ENCODE peak calls at places on chromosome 10, in seven cellular contexts. S, O, V, R, T, X and J are unnamed samples.

GRCh38 chr10:23081891-23082290 is 13.5 kb upstream of the MSRB2 start:
- DNase-seq in S (peak), O (peak), V (no peak), R (no peak), T (no peak), X (no peak), J (peak)

GRCh38 chr10:43336641-43337318 is 34.7 kb upstream of the FXYD4 start:
- DNase-seq in S (no peak), O (no peak), V (no peak), R (no peak), T (no peak), X (no peak), J (peak)

GRCh38 chr10:14405076-14406065 is 74.6 kb upstream of the FRMD4A start:
- DNase-seq in S (peak), O (no peak), V (no peak), R (no peak), T (peak), X (no peak), J (peak)

GRCh38 chr10:74194999-74195398 is 44.0 kb downstream of the ADK start:
- DNase-seq in S (peak), O (no peak), V (no peak), R (no peak), T (no peak), X (no peak), J (no peak)

GRCh38 chr10:22606164-22606614 is 108.2 kb downstream of the PIP4K2A start:
- DNase-seq in S (peak), O (no peak), V (no peak), R (no peak), T (peak), X (no peak), J (peak)

GRCh38 chr10:69569144-69569934 is 3.9 kb downstream of the NEUROG3 start:
- DNase-seq in S (no peak), O (no peak), V (no peak), R (no peak), T (no peak), X (peak), J (no peak)

GRCh38 chr10:23158370-23158769 is 33.7 kb upstream of the PTF1A start:
- DNase-seq in S (peak), O (peak), V (peak), R (peak), T (peak), X (peak), J (peak)

GRCh38 chr10:69224862-69225657 is 4.9 kb downstream of the HKDC1 start:
- DNase-seq in S (no peak), O (no peak), V (no peak), R (no peak), T (no peak), X (no peak), J (no peak)

GRCh38 chr10:30587522-30588031 is 42.0 kb downstream of the LYZL2 start:
- DNase-seq in S (no peak), O (peak), V (peak), R (no peak), T (no peak), X (peak), J (peak)

GRCh38 chr10:34213193-34213804 is 601.8 kb downstream of the PARD3 start:
- DNase-seq in S (no peak), O (peak), V (no peak), R (no peak), T (no peak), X (no peak), J (no peak)

GRCh38 chr10:11082551-11082950 is 64.9 kb downstream of the CELF2 start:
- DNase-seq in S (peak), O (no peak), V (no peak), R (no peak), T (no peak), X (no peak), J (no peak)
- H4K8ac ChIP-seq in S (no peak), O (no peak), V (no peak), R (no peak), T (no peak), X (no peak), J (no peak)

DNA sequence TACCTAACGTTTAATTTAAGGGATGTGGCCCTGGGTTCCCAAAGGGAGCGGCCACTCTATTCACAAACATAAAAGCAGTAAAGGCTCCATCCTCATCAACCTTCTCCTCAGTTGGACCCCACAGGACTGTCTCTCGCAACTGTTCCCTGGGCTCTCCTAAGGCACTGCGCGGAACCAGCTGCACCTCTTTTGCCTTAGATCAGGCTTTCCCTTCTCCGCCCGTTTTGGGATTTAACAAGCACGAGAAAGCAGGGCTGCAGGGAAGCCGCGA is 664 bp upstream of the GTPBP4 start:
- DNase-seq in S (peak), O (peak), V (peak), R (no peak), T (peak), X (no peak), J (peak)
- H4K8ac ChIP-seq in S (peak), O (peak), V (no peak), R (no peak), T (peak), X (peak), J (peak)

GRCh38 chr10:126478600-126478999 is 90.3 kb upstream of the ADAM12 start:
- DNase-seq in S (no peak), O (peak), V (no peak), R (no peak), T (no peak), X (peak), J (no peak)
- H4K8ac ChIP-seq in S (no peak), O (no peak), V (no peak), R (no peak), T (no peak), X (no peak), J (no peak)

GRCh38 chr10:72063703-72064391 is 24.5 kb downstream of the SPOCK2 start:
- DNase-seq in S (no peak), O (no peak), V (no peak), R (no peak), T (no peak), X (no peak), J (no peak)

GRCh38 chr10:72066318-72067284 is 21.8 kb downstream of the SPOCK2 start:
- DNase-seq in S (no peak), O (no peak), V (no peak), R (no peak), T (no peak), X (no peak), J (no peak)

GRCh38 chr10:72067463-72068125 is 20.8 kb downstream of the SPOCK2 start:
- DNase-seq in S (no peak), O (no peak), V (no peak), R (no peak), T (no peak), X (no peak), J (no peak)

GRCh38 chr10:72062832-72063702 is 25.3 kb downstream of the SPOCK2 start:
- DNase-seq in S (no peak), O (no peak), V (no peak), R (no peak), T (no peak), X (no peak), J (no peak)

GRCh38 chr10:72065439-72066025 is 22.8 kb downstream of the SPOCK2 start:
- DNase-seq in S (peak), O (no peak), V (no peak), R (no peak), T (no peak), X (no peak), J (no peak)
- H4K8ac ChIP-seq in S (no peak), O (no peak), V (no peak), R (no peak), T (peak), X (no peak), J (no peak)

GRCh38 chr10:98337484-98337883 is 69.5 kb upstream of the LOXL4 start:
- DNase-seq in S (no peak), O (no peak), V (no peak), R (no peak), T (no peak), X (no peak), J (no peak)

GRCh38 chr10:98340261-98340675 is 72.3 kb upstream of the LOXL4 start:
- DNase-seq in S (peak), O (no peak), V (no peak), R (no peak), T (no peak), X (no peak), J (no peak)

GRCh38 chr10:98338318-98338717 is 70.3 kb upstream of the LOXL4 start:
- DNase-seq in S (peak), O (no peak), V (no peak), R (no peak), T (no peak), X (no peak), J (no peak)

GRCh38 chr10:98339790-98340189 is 71.8 kb upstream of the LOXL4 start:
- DNase-seq in S (no peak), O (no peak), V (no peak), R (no peak), T (no peak), X (no peak), J (no peak)

DNA sequence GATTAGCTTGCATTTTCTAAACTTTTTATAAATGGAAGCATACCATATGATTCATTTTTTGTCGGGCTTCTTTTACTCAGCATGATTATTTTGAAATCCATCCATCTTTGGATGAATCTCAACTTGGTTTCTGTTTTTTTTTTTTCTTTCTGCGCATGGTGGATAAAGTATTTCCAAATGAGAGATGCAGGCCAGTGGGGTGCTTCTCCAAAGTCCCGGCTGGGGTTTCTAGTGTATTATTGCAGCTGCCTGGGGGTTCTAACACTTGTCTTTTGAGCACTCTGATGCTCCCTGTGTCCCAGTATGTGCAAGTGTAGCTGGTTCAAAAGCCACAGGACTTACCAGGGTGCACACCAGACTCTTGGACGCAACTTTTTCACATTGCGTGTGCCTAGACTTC is 70.9 kb upstream of the LOXL4 start:
- DNase-seq in S (peak), O (no peak), V (no peak), R (no peak), T (no peak), X (no peak), J (no peak)
- H4K8ac ChIP-seq in S (no peak), O (no peak), V (no peak), R (no peak), T (no peak), X (no peak), J (no peak)

GRCh38 chr10:112601214-112602090 is 154.4 kb downstream of the VTI1A start:
- DNase-seq in S (no peak), O (no peak), V (no peak), R (no peak), T (no peak), X (no peak), J (no peak)
- H4K8ac ChIP-seq in S (no peak), O (no peak), V (no peak), R (no peak), T (no peak), X (no peak), J (no peak)

GRCh38 chr10:49153115-49153514 is 19.3 kb upstream of the FAM170B start:
- DNase-seq in S (no peak), O (no peak), V (no peak), R (no peak), T (no peak), X (no peak), J (no peak)

GRCh38 chr10:49154641-49155040 is 20.8 kb upstream of the FAM170B start:
- DNase-seq in S (no peak), O (no peak), V (no peak), R (no peak), T (no peak), X (no peak), J (no peak)

GRCh38 chr10:49152663-49153062 is 18.8 kb upstream of the FAM170B start:
- DNase-seq in S (no peak), O (no peak), V (no peak), R (no peak), T (no peak), X (no peak), J (no peak)

GRCh38 chr10:49152037-49152436 is 18.2 kb upstream of the FAM170B start:
- DNase-seq in S (no peak), O (no peak), V (no peak), R (no peak), T (no peak), X (no peak), J (no peak)

GRCh38 chr10:49153971-49154370 is 20.1 kb upstream of the FAM170B start:
- DNase-seq in S (peak), O (no peak), V (no peak), R (no peak), T (peak), X (no peak), J (no peak)
- H4K8ac ChIP-seq in S (peak), O (no peak), V (no peak), R (no peak), T (no peak), X (no peak), J (no peak)

DNA sequence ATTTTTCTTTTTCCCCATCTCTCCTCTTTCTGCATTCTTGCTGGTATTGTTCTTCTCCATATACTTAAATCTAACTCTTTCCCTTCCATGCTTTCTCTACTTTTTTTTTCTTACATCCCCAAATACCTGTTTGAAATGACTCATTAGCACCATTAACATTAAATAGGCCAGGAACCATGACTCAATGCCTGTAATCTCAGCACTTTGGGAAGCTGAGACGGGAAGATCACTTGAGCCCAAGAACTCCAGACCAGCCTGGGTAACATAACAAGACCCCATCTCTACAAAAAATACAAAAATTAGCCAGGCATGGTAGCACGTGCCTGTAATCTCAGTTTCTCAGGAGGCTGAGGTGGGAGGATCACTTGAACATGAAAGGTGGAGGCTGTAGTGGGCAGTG is 1026.8 kb downstream of the GATA3 start:
- DNase-seq in S (no peak), O (peak), V (no peak), R (no peak), T (no peak), X (no peak), J (no peak)
- H4K8ac ChIP-seq in S (no peak), O (no peak), V (no peak), R (no peak), T (no peak), X (no peak), J (no peak)

GRCh38 chr10:3186365-3186764 is 13.8 kb upstream of the PITRM1 start:
- DNase-seq in S (no peak), O (no peak), V (no peak), R (no peak), T (no peak), X (no peak), J (no peak)
- H4K8ac ChIP-seq in S (no peak), O (no peak), V (no peak), R (no peak), T (no peak), X (no peak), J (no peak)

GRCh38 chr10:117751259-117751658 is 208.7 kb downstream of the EMX2 start:
- DNase-seq in S (no peak), O (no peak), V (no peak), R (no peak), T (no peak), X (no peak), J (no peak)
- H4K8ac ChIP-seq in S (no peak), O (no peak), V (no peak), R (no peak), T (no peak), X (no peak), J (no peak)